ENCODE peak calls at places on chromosomes 5 and 9, in six cellular contexts. A, B, X, V, Z and J are unnamed samples.

GRCh38 chr9:133735415-133735775 is 2.8 kb downstream of the SARDH start:
- DNase-seq in A (no peak), B (no peak), X (no peak), V (no peak), Z (no peak), J (no peak)

GRCh38 chr9:29822458-29822857 is 2249.2 kb upstream of the C9orf72 start:
- DNase-seq in A (no peak), B (no peak), X (no peak), V (no peak), Z (no peak), J (no peak)

GRCh38 chr9:738209-738915 is 103.1 kb upstream of the DMRT1 start:
- DNase-seq in A (no peak), B (no peak), X (no peak), V (no peak), Z (no peak), J (no peak)

GRCh38 chr9:132651259-132651658 is 18.5 kb downstream of the DDX31 start:
- DNase-seq in A (no peak), B (no peak), X (no peak), V (no peak), Z (no peak), J (no peak)

GRCh38 chr5:911601-912000 is 18.9 kb downstream of the TRIP13 start:
- DNase-seq in A (no peak), B (no peak), X (no peak), V (no peak), Z (no peak), J (no peak)

GRCh38 chr5:143234162-143234842 is 169.2 kb downstream of the NR3C1 start:
- DNase-seq in A (no peak), B (no peak), X (no peak), V (no peak), Z (peak), J (no peak)

GRCh38 chr9:4443439-4443838 is 46.8 kb upstream of the SLC1A1 start:
- DNase-seq in A (no peak), B (no peak), X (no peak), V (no peak), Z (no peak), J (no peak)

GRCh38 chr5:35089688-35090314 is 42.1 kb upstream of the AGXT2 start:
- DNase-seq in A (peak), B (peak), X (peak), V (peak), Z (peak), J (peak)

GRCh38 chr9:130172858-130173461 is 756 bp downstream of the NCS1 start:
- DNase-seq in A (no peak), B (no peak), X (no peak), V (peak), Z (no peak), J (no peak)

DNA sequence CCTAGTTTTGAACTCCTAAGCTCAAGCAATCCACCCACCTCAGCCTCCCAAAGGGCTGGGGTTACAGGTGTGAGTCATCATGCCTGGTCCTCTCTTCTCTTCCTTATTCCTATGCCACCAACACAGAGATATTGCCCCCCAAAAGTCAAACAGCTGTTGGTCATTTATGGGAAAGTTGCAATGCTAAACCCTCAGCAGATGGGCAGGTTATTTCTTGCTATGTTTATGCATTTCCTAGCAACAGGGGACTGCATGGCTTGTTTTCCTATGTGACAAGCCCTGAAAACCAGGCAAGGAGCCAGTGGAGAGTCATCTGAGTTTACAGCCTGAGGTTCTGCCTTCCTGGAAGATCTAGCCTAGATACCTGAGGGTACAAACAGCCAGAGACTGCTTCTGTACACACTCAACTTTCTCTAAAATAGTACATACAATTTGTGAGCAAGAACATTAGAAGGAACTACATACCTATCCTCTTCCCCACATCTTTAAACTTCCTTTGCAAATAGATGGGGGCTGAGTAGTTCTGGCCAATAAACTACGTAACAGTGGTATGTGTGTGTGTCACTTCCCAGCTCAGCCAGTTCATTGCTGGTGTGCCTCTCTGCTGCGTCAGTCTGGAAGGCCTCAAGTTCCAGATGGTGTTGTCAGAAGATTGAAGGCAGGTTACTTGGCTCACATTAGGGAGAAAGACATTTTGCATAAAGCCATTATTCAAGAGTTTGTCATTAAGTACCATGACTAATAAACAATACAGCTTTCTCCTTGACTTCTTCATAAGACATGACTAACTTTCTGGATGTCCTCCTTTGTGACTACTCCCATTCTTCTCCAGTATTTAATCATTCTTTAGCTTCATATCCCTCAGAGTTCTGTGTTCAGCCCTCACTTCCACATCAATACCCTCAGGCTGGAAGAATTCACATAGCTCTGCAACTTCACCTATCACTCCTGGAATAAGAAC is 65.3 kb downstream of the CSNK1A1 start:
- DNase-seq in A (no peak), B (no peak), X (no peak), V (peak), Z (peak), J (no peak)
- TF ChIP-seq POLR2A in A (no peak), B (no peak), X (no peak), V (no peak), Z (no peak), J (no peak)

DNA sequence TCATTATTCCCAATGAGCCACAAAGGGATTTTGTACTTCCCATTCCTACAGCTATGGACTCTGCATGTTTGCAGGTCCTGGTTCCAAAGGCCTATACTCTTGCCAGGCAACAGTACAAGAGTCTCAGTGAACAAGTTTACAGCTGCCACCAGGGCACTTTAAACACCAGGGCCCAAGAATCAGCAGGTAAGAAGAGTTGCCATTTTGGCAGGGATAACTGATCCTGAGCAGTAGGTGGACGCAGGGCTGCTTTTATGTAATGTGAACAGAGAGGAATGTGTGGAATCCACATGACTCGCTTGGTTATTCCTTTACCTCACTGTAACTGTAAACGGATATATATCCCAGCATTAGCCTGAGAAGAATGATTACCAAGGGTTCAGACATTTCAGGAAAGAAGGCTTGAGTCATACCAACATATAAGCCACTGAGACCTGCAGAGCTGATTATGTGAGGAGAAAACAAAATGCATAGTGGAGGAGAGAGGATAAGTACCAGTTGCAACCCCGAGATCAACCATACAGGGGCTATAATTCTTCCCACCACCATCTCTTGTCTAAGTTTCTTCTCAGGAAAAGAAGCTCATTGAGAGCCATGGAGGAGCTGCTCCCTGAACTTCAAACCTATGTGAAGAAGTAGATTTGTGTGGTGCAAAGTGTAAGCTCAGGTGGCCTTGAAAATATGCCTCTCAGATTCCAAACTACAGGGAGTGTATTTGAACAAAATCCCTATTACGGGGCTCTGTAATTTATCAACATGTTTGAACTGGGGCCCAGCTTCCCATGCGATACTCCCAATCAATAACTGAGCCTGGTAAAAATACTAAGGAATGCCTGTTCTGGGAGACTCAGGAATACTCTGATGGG is 24.6 kb downstream of the RAPGEF6 start:
- DNase-seq in A (no peak), B (no peak), X (no peak), V (no peak), Z (peak), J (no peak)
- TF ChIP-seq TAF1 in A (no peak), B (no peak), X (no peak), V (no peak), Z (no peak), J (no peak)

GRCh38 chr5:154755361-154756202 is at the start of gene LARP1:
- DNase-seq in A (no peak), B (no peak), X (no peak), V (peak), Z (no peak), J (no peak)

GRCh38 chr5:154756871-154757646 is 1.9 kb downstream of the LARP1 start:
- DNase-seq in A (no peak), B (no peak), X (no peak), V (peak), Z (no peak), J (no peak)

GRCh38 chr5:154757647-154758406 is 2.6 kb downstream of the LARP1 start:
- DNase-seq in A (no peak), B (no peak), X (no peak), V (no peak), Z (no peak), J (no peak)

GRCh38 chr5:154754460-154755360 is 467 bp upstream of the LARP1 start:
- DNase-seq in A (peak), B (peak), X (peak), V (peak), Z (peak), J (peak)

DNA sequence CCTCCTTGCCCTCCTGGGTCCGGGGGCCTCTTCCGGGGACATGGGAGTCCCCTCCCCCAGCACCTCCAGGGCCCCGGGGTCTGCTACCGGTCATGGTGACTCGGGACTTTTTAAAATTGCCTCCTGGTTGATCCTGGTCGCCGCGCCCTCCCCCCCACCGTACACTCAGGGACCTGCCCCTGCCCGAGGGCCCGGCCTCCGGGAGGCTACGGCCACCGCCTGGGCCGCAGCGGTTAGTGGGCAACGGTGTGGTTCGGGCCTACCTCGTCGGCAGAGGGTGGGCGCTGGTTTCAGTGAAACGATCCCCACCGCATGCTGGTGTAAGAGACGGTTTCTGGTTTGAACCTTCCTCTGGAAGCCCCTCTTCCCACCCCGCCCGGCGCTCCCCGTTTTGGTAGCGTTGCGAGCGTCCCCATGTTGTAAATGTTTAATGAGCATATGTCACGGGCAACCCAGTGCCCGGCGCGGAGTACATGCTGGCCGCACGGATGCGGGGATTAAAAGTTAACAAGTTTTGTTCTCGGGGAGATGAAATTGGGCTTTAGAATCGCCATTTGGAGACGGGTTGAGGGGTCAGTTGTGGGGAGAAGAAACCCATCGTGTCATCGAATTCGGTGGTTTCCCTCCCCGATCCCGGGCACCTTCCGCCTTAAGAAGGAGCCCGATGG is 1.2 kb downstream of the LARP1 start:
- DNase-seq in A (no peak), B (no peak), X (no peak), V (peak), Z (no peak), J (no peak)
- TF ChIP-seq POLR2A in A (peak), B (peak), X (no peak), V (peak), Z (no peak), J (peak)

DNA sequence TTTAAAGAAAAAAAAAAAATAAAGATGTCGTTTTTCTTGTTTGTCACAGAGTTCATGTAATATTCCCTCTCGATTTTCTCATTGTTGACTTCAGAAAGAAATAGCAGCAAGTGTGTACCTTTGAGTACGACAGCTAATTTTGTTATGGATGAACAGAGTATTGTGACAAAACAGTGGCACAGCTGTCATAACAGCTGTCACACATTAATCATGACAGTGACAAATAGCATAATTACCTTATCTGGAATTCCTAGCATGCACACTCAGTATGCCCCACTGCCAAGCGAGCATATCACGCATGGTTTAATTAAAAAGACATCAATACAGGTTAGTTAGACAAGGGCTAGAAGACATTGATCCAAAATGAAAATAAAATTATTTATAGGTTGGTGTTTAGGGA is 375.1 kb downstream of the SPATA31D1 start:
- DNase-seq in A (no peak), B (no peak), X (no peak), V (no peak), Z (no peak), J (no peak)
- TF ChIP-seq TAF1 in A (no peak), B (no peak), X (no peak), V (no peak), Z (no peak), J (no peak)